ENCODE peak calls at places on chromosomes 1 and 21, in seven cellular contexts. M is lower lobe of right lung; T is CD8-positive, alpha-beta T cell; F is choroid plexus epithelial cell; W is keratinocyte; X is GM13977; I is GM12865. B is an unnamed sample.

GRCh38 chr1:177171536-177172123 is 872 bp downstream of the BRINP2 start:
- DNase-seq in T (no peak), I (no peak), X (no peak), M (no peak), W (no peak), F (no peak), B (no peak)

GRCh38 chr21:39088831-39089380 is 94.3 kb downstream of the PSMG1 start:
- DNase-seq in W (no peak), I (no peak), F (peak; percentile 62), X (no peak), T (no peak), M (no peak), B (no peak)

GRCh38 chr1:78069784-78070183 is 24.0 kb downstream of the GIPC2 start:
- DNase-seq in F (no peak), T (no peak), W (no peak), M (no peak), X (no peak), I (no peak), B (no peak)

GRCh38 chr1:213415686-213416380 is 364.8 kb downstream of the RPS6KC1 start:
- DNase-seq in T (no peak), W (no peak), I (no peak), F (no peak), X (no peak), M (no peak), B (no peak)

GRCh38 chr1:169129109-169129789 is 22.8 kb downstream of the ATP1B1 start:
- DNase-seq in W (no peak), T (no peak), M (no peak), I (no peak), X (no peak), F (peak; percentile 35), B (no peak)

GRCh38 chr1:81547912-81548303 is 252.8 kb upstream of the ADGRL2 start:
- DNase-seq in T (no peak), M (no peak), X (peak; percentile 17), W (no peak), F (no peak), I (peak; percentile 80), B (no peak)

GRCh38 chr1:51443555-51443954 is 75.5 kb downstream of the EPS15 start:
- DNase-seq in M (no peak), F (no peak), W (no peak), I (no peak), X (no peak), T (no peak), B (no peak)

GRCh38 chr21:29849735-29850176 is 90.0 kb downstream of the GRIK1 start:
- DNase-seq in X (peak; percentile 40), F (peak; percentile 83), M (no peak), I (peak; percentile 74), T (peak; percentile 22), W (peak; percentile 4), B (peak; percentile 44)

GRCh38 chr1:220511785-220512184 is 16.2 kb upstream of the MARK1 start:
- DNase-seq in W (no peak), I (no peak), M (peak; percentile 49), F (no peak), X (no peak), T (no peak), B (no peak)

GRCh38 chr1:6136516-6137220 is 43.5 kb downstream of the CHD5 start:
- DNase-seq in W (no peak), F (no peak), I (no peak), T (no peak), M (peak; percentile 21), X (no peak), B (no peak)

GRCh38 chr1:46300673-46301405 is 2.6 kb downstream of the LRRC41 start:
- DNase-seq in X (no peak), I (no peak), M (no peak), F (peak; percentile 54), T (no peak), W (no peak), B (no peak)

GRCh38 chr1:112196731-112197130 is 199.3 kb upstream of the CTTNBP2NL start:
- DNase-seq in W (no peak), I (no peak), X (no peak), F (no peak), T (no peak), M (no peak), B (no peak)

GRCh38 chr1:167455786-167456446 is 62.4 kb downstream of the CD247 start:
- DNase-seq in X (peak; percentile 70), W (no peak), T (peak; percentile 81), I (peak; percentile 69), F (peak; percentile 7), M (no peak), B (peak; percentile 22)

GRCh38 chr1:42177551-42177981 is 13.0 kb upstream of the GUCA2A start:
- DNase-seq in T (no peak), M (peak; percentile 76), W (no peak), I (no peak), X (no peak), F (peak; percentile 78), B (no peak)

GRCh38 chr1:163970699-163971098 is 588.3 kb upstream of the PBX1 start:
- DNase-seq in T (no peak), W (no peak), F (no peak), M (no peak), X (no peak), I (no peak), B (no peak)

DNA sequence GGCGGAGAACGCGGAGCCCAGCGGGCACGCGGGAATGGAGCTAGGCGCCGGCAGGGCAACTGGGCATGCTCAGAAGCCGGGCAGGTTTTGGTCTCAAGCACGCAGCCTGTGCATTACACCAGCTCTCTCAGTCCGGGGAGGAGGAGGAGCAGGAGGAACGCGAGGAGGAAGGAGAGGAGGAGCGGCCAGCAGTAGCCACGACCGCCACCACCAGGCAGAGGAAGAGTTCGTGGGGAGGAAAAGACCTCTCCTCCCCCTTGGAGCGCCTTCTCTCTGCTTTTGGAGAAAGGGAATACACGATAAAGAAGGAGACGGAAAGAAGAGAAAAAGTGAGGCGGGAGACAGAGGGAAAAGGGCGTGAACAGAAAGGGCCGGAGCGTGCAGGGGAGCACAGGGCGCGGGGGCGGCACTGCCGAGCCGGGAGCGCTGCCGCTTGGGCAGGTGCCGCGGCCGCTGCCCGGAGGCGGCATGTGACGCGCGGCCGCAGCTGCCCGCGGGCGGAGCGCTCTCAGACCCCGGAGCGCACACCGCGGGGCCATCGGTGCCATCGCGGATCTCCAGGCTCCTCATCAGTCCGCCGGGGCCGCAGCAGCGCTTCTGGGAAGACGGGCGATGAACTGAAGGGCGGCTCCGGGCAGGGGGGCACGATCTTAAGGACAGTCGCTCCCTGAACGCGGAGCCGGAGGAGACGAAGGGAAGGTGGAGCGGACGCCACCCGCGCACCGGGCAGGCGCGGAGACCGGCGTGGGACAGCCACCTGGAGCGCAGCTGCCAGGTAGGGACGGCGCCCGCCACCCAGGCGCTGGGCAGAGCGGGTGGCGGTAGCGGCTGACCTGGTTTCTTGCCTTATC is at the start of gene CHRM3:
- DNase-seq in F (no peak), X (no peak), I (no peak), T (no peak), M (peak; percentile 79), W (no peak), B (peak; percentile 45)
- TF ChIP-seq CTCF in F (no peak), X (no peak), I (no peak), T (no peak), M (no peak), W (no peak), B (peak; percentile 32)

GRCh38 chr1:3774503-3775247 is 2.1 kb downstream of the SMIM1 start:
- DNase-seq in I (no peak), T (no peak), W (no peak), M (no peak), X (no peak), F (peak; percentile 30), B (no peak)

GRCh38 chr1:3775248-3775497 is 2.6 kb downstream of the SMIM1 start:
- DNase-seq in X (no peak), W (no peak), T (no peak), I (no peak), F (no peak), M (peak; percentile 46), B (no peak)

GRCh38 chr1:3777078-3777547 is 4.6 kb downstream of the SMIM1 start:
- DNase-seq in M (no peak), T (no peak), I (no peak), X (no peak), W (no peak), F (no peak), B (no peak)

GRCh38 chr1:3776231-3777030 is 3.9 kb downstream of the SMIM1 start:
- DNase-seq in M (no peak), T (no peak), X (peak; percentile 23), W (no peak), I (no peak), F (no peak), B (no peak)

GRCh38 chr1:3775498-3776230 is 3.1 kb downstream of the SMIM1 start:
- DNase-seq in M (peak; percentile 77), I (peak; percentile 86), T (peak; percentile 65), W (peak; percentile 64), X (peak; percentile 86), F (peak; percentile 75), B (peak; percentile 33)
- TF ChIP-seq CTCF in M (peak; percentile 14), I (peak; percentile 70), T (peak; percentile 50), W (peak; percentile 78), X (peak; percentile 65), F (no peak), B (peak; percentile 43)

DNA sequence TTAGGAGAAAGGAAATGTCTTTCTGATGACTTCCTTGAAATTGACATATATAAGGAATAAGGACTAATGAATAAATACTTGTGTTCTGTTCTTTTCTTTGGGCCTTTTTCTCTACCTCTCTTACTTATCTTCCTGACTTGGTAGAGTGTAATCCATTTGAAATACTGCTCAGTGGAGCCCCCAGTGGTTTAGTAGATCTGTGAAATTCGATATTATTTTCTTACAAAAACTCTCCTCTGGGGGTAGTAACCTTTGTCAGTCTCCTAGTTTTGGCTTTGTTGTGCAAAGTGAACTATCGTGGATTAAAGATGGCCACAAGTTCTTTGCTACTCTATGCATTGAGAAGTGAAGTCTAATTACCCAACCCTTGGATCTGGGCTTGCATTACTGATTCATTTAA is 48.8 kb downstream of the DUSP10 start:
- DNase-seq in W (no peak), I (no peak), T (no peak), M (no peak), X (no peak), F (no peak), B (no peak)
- TF ChIP-seq CTCF in W (no peak), I (peak; percentile 6), T (no peak), M (no peak), X (peak; percentile 14), F (no peak), B (peak; percentile 29)

DNA sequence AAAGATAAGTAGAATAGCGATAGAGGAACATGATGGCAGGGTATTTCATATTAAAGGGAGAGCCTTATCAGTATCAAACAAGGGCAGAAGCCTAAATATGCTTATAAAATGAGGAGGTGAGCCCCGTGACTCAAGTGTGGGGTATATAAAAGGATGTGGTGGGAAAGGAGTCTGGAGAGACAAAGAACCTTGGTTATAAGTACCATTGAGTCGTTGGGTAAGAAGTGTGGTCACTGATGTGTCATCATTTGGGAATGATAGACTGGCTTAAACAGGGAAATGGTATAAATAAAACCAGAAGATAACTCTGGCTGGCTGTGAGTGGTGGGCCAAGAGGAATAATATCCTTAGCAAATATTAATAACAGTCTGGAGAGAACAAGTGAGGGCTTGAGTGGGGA is 10.9 kb upstream of the CD5L start:
- DNase-seq in I (no peak), T (no peak), W (peak; percentile 32), X (no peak), F (peak; percentile 2), M (no peak), B (no peak)
- TF ChIP-seq CTCF in I (no peak), T (no peak), W (no peak), X (no peak), F (no peak), M (no peak), B (no peak)

DNA sequence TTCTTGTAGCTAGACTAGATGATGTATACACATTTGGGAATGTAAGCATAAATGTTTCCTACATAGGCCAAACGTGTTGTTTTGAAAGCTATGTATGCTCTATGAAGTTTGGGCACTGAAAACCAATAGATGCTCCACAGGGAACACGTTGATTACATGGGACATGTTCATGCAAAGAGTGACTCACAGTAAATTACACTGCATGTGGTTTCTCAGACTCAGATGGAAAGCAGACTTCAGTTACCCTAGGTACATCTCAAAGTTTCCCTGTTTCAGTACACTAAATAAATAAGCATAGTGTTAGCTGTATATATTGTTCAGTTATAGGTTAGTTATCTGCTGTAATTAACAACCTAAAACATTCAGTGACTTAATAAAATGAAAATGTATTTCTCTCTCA is 301.9 kb upstream of the RUNX1 start:
- DNase-seq in I (no peak), M (no peak), X (no peak), W (no peak), T (no peak), F (peak; percentile 12), B (no peak)
- TF ChIP-seq CTCF in I (no peak), M (no peak), X (no peak), W (no peak), T (no peak), F (no peak), B (no peak)

B was measured in neural crest cell.